ENCODE peak calls at places on chromosome 1, in four cellular contexts. W, Y, B and X are unnamed samples.

GRCh38 chr1:180533571-180533987 is 25.2 kb upstream of the OVAAL start:
- DNase-seq in B (peak; percentile 72), Y (peak; percentile 90), W (peak; percentile 15), X (no peak)

GRCh38 chr1:94384485-94385353 is 33.5 kb upstream of the ABCD3 start:
- DNase-seq in Y (no peak), W (no peak), B (peak; percentile 24), X (no peak)

GRCh38 chr1:182206628-182207239 is 145.2 kb upstream of the ZNF648 start:
- DNase-seq in B (no peak), Y (no peak), W (no peak), X (no peak)

GRCh38 chr1:86429830-86430229 is 5.9 kb downstream of the CLCA2 start:
- DNase-seq in B (no peak), W (no peak), Y (no peak), X (no peak)

GRCh38 chr1:200699871-200700270 is 30.2 kb upstream of the DDX59 start:
- DNase-seq in W (no peak), B (no peak), Y (no peak), X (no peak)

GRCh38 chr1:40036574-40036973 is 4.0 kb upstream of the CAP1 start:
- DNase-seq in Y (peak; percentile 29), B (peak; percentile 27), W (no peak), X (no peak)

GRCh38 chr1:915295-916172 is 8.2 kb upstream of the SAMD11 start:
- DNase-seq in Y (no peak), B (no peak), W (no peak), X (no peak)

GRCh38 chr1:166165661-166166399 is 971 bp downstream of the FAM78B start:
- DNase-seq in Y (no peak), W (no peak), B (peak; percentile 46), X (no peak)

GRCh38 chr1:6796095-6796494 is 10.8 kb downstream of the CAMTA1 start:
- DNase-seq in W (no peak), Y (no peak), B (no peak), X (no peak)

GRCh38 chr1:186620951-186621350 is 59.3 kb downstream of the PTGS2 start:
- DNase-seq in B (no peak), Y (no peak), W (no peak), X (peak; percentile 19)

GRCh38 chr1:41053324-41053723 is 31.8 kb upstream of the SLFNL1 start:
- DNase-seq in B (no peak), W (no peak), Y (no peak), X (no peak)

GRCh38 chr1:248924696-248925532 is 18.9 kb downstream of the PGBD2 start:
- DNase-seq in W (no peak), Y (no peak), B (peak; percentile 74), X (peak; percentile 33)

GRCh38 chr1:209435654-209436566 is 147.6 kb upstream of the CAMK1G start:
- DNase-seq in W (peak; percentile 75), Y (peak; percentile 83), B (peak; percentile 86), X (no peak)

GRCh38 chr1:52403566-52404115 is 582 bp downstream of the ORC1 start:
- DNase-seq in Y (peak; percentile 72), W (peak; percentile 59), B (peak; percentile 53), X (peak; percentile 41)

GRCh38 chr1:112034277-112034676 is 44.8 kb upstream of the KCND3 start:
- DNase-seq in W (no peak), Y (no peak), B (no peak), X (no peak)

GRCh38 chr1:203025721-203026665 is at the start of gene PPFIA4:
- DNase-seq in W (peak; percentile 73), B (peak; percentile 99), Y (peak; percentile 100), X (peak; percentile 42)

GRCh38 chr1:43306688-43307457 is 6.1 kb downstream of the TIE1 start:
- DNase-seq in B (no peak), W (no peak), Y (no peak), X (no peak)

GRCh38 chr1:42157667-42158066 is 4.5 kb downstream of the GUCA2B start:
- DNase-seq in Y (no peak), W (no peak), B (no peak), X (no peak)

GRCh38 chr1:35857830-35858229 is 25.2 kb upstream of the AGO1 start:
- DNase-seq in Y (no peak), W (no peak), B (no peak), X (no peak)

DNA sequence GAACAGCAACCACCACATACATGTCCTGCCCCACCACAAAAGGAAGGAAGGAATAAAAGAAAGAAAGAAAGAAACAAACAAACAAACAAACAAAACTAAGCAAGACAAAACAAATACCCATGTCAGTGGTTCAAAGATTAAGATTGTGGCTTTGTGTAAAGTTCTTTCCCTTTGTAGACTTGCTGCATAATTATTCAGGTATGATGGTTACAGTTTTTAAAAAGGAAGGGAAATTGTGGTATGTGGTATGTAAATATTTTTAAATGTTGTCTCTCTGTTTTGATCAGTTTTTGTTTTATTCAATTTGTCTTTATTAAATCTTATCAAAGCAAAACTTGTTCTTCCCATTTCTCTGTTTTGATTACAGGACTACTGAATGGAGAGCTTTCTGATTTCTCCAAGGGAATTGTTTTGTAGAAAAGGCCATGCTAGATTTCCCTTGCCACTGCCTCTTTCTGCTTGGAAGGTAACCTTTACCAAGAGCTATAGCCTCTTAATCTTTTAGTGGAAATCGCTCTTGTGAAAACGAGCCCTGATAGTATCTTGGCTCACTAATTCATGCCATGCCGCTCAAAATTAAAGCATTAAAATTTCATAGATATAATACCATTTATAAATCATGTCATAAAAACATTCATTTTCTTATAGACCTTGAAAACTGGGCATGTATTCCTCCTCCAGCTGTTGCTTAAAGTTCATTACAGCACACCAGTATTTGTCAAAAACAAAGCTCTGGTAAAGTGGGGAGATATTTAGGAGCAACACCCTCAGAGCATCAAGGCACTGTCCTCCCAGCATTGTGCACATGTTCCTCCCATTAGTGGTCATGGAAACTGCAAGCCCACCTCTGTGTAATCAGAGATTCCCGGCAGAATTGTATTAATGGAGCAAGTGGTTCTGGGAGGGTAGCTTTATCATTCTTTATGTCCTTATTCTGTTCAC is 290.1 kb upstream of the ST6GALNAC5 start:
- DNase-seq in Y (no peak), W (no peak), B (peak; percentile 47), X (no peak)
- TF ChIP-seq NRF1 in Y (no peak), W (no peak), B (no peak), X (no peak)

GRCh38 chr1:219125342-219125741 is 48.3 kb upstream of the LYPLAL1 start:
- DNase-seq in B (no peak), Y (no peak), W (no peak), X (no peak)

GRCh38 chr1:219121634-219122033 is 52.0 kb upstream of the LYPLAL1 start:
- DNase-seq in Y (no peak), B (no peak), W (no peak), X (no peak)

GRCh38 chr1:219120625-219121544 is 52.8 kb upstream of the LYPLAL1 start:
- DNase-seq in W (no peak), Y (peak; percentile 73), B (peak; percentile 20), X (no peak)

GRCh38 chr1:219124163-219124562 is 49.5 kb upstream of the LYPLAL1 start:
- DNase-seq in B (no peak), W (no peak), Y (no peak), X (no peak)

DNA sequence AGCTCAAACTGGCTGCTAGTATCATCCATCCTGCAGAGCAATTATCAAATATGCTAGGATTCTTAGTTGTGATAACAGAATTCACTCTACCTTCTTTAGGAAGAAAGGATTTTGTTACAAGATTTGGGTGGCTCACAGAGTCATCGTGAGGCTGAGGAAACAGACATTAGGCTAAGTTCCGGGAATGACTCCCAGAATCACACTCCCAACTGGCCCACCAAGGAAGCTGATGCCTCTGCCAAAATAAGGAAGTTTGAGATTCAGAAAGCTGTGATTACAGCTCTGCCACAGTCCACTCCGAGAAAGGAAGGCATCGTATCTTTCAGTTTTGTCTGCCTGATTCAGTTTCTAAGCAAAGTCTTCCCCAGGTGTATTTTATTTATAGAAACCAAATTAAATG is 50.6 kb upstream of the LYPLAL1 start:
- DNase-seq in Y (no peak), B (no peak), W (no peak), X (no peak)
- TF ChIP-seq NRF1 in Y (no peak), B (no peak), W (no peak), X (no peak)

DNA sequence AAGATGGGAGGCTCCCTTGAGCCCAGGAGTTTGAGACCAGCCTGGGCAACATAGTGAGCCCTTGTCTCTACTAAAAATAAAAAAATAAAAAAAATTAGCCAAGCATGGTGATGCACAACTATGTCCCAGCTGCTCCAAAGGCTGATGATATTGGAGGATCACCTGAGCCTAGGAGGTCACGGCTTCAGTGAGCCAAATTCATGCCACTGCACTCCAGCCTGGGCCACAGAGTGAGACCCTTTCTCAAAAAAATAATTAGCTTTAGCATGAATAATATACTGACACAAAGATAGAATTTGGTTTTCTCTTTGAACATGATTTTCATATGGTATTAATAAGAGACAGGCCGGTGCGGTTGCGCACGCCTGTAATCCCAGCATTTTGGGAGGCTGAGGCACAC is 88.8 kb downstream of the DESI2 start:
- DNase-seq in B (no peak), W (no peak), Y (no peak), X (no peak)
- TF ChIP-seq NRF1 in B (no peak), W (no peak), Y (no peak), X (no peak)

DNA sequence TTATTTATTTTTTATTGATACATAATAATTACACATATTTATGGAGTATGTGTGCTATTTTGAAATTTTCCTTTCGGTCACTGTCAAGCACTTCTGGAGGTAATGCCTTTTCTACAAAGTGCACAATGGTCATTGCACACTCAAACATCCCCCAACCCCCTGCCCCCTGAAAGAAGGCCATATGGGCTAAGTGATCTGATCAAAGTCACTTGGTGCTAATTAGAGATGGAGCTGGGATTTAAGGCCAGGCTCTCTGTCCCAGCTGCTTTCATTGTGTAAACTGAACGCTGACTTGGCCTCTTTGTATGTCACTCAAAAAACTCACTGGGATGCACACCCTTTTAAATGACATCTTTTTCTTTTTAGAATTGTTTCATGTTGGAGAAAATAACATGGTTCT is 149.1 kb downstream of the ST6GALNAC5 start:
- DNase-seq in Y (no peak), B (peak; percentile 30), W (no peak), X (no peak)
- TF ChIP-seq NRF1 in Y (no peak), B (no peak), W (no peak), X (no peak)

GRCh38 chr1:236957235-236957634 is 47.0 kb downstream of the MT1HL1 start:
- DNase-seq in Y (no peak), W (no peak), B (no peak), X (no peak)

GRCh38 chr1:236953161-236953560 is 51.1 kb downstream of the MT1HL1 start:
- DNase-seq in Y (no peak), W (no peak), B (no peak), X (no peak)

GRCh38 chr1:236963920-236964319 is 40.3 kb downstream of the MT1HL1 start:
- DNase-seq in B (no peak), W (no peak), Y (no peak), X (no peak)

DNA sequence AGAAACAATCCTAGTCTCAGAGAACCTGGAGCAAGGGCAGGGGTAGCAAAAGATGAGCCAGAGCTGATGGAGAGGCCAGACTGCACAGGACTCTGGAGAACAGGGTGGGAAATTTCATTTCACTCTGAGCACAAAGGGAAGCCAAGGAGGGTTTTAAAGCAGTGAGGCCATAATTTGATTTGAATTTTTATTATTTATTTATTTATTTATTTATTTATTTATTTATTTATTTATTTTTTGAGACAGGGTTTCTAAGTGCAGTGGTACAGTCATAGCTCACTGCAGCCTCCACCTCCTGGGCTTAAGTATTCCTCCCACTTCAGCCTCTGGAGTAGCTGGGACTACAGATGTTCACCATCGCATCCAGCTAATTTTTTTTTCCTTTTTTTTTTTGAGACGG is 45.1 kb downstream of the MT1HL1 start:
- DNase-seq in W (no peak), Y (no peak), B (no peak), X (no peak)
- TF ChIP-seq NRF1 in W (no peak), Y (no peak), B (no peak), X (no peak)